ENCODE peak calls at places on chromosome 9, in eight cellular contexts. F, C, V, J, R, I, O and L are unnamed samples.

GRCh38 chr9:108258640-108259039 is 597.1 kb downstream of the ACTL7B start:
- DNase-seq in I (no peak), V (no peak), F (no peak), C (no peak), J (no peak), R (no peak), O (no peak), L (no peak)

GRCh38 chr9:133837644-133838597 is 99.8 kb upstream of the SARDH start:
- DNase-seq in J (no peak), C (no peak), F (no peak), R (peak; percentile 95), I (no peak), O (no peak), V (no peak), L (no peak)

GRCh38 chr9:113370806-113371325 is 5.9 kb downstream of the HDHD3 start:
- DNase-seq in C (no peak), R (no peak), O (no peak), V (no peak), I (no peak), F (no peak), J (no peak), L (no peak)

GRCh38 chr9:93119953-93120845 is 13.9 kb downstream of the NINJ1 start:
- DNase-seq in J (peak; percentile 48), V (peak; percentile 80), O (peak; percentile 92), C (no peak), R (peak; percentile 20), I (peak; percentile 98), F (peak; percentile 97), L (no peak)

GRCh38 chr9:95508968-95509850 is 7.6 kb downstream of the PTCH1 start:
- DNase-seq in C (peak; percentile 58), V (peak; percentile 86), J (peak; percentile 82), R (peak; percentile 92), O (peak; percentile 85), I (peak; percentile 93), F (peak; percentile 88), L (peak; percentile 46)

GRCh38 chr9:94083384-94083783 is 880 bp upstream of the PTPDC1 start:
- DNase-seq in J (no peak), C (no peak), O (no peak), V (no peak), R (peak; percentile 15), I (no peak), F (peak; percentile 36), L (no peak)

GRCh38 chr9:106941901-106942300 is 78.9 kb downstream of the ZNF462 start:
- DNase-seq in I (no peak), F (no peak), R (no peak), V (no peak), J (no peak), O (no peak), C (no peak), L (no peak)

GRCh38 chr9:110028281-110029075 is 179.5 kb downstream of the C9orf152 start:
- DNase-seq in F (peak; percentile 74), V (no peak), O (no peak), C (no peak), R (no peak), I (no peak), J (no peak), L (no peak)

GRCh38 chr9:33748633-33749304 is 46.6 kb upstream of the PRSS3 start:
- DNase-seq in R (no peak), J (no peak), I (no peak), V (no peak), C (peak; percentile 24), O (no peak), F (no peak), L (peak; percentile 0)

GRCh38 chr9:5043381-5043780 is 58.3 kb downstream of the JAK2 start:
- DNase-seq in I (no peak), R (no peak), V (no peak), C (no peak), O (no peak), F (peak; percentile 41), J (no peak), L (no peak)

GRCh38 chr9:37913480-37914153 is 9.7 kb upstream of the SLC25A51 start:
- DNase-seq in F (peak; percentile 82), R (peak; percentile 86), O (peak; percentile 91), J (peak; percentile 81), C (peak; percentile 69), V (peak; percentile 65), I (peak; percentile 90), L (peak; percentile 62)

GRCh38 chr9:115115924-115116323 is 2.0 kb downstream of the TNC start:
- DNase-seq in C (no peak), I (no peak), J (no peak), R (no peak), F (peak; percentile 86), O (no peak), V (peak; percentile 78), L (no peak)

GRCh38 chr9:87662808-87663528 is 63.0 kb upstream of the CTSL start:
- DNase-seq in C (peak; percentile 20), J (peak; percentile 65), R (peak; percentile 76), F (peak; percentile 79), V (peak; percentile 16), O (peak; percentile 77), I (peak; percentile 77), L (no peak)

GRCh38 chr9:37480759-37481158 is 5.0 kb upstream of the POLR1E start:
- DNase-seq in V (no peak), J (no peak), I (no peak), C (no peak), R (peak; percentile 9), O (no peak), F (no peak), L (no peak)

GRCh38 chr9:35757527-35758275 is 3.6 kb upstream of the MSMP start:
- DNase-seq in V (no peak), O (peak; percentile 81), J (no peak), F (no peak), C (no peak), I (no peak), R (no peak), L (no peak)

GRCh38 chr9:133043449-133044035 is 12.7 kb downstream of the GTF3C5 start:
- DNase-seq in I (no peak), C (no peak), O (no peak), J (no peak), V (no peak), R (no peak), F (no peak), L (no peak)

GRCh38 chr9:12464910-12465512 is 228.2 kb upstream of the TYRP1 start:
- DNase-seq in F (peak; percentile 45), O (peak; percentile 66), I (no peak), J (peak; percentile 43), C (no peak), R (peak; percentile 57), V (no peak), L (no peak)

GRCh38 chr9:82721596-82721995 is 341.3 kb downstream of the RASEF start:
- DNase-seq in R (no peak), V (no peak), O (no peak), J (no peak), I (no peak), C (no peak), F (no peak), L (no peak)

GRCh38 chr9:135359764-135360163 is 119.8 kb upstream of the PPP1R26 start:
- DNase-seq in R (no peak), C (no peak), F (no peak), J (no peak), O (no peak), V (no peak), I (no peak), L (no peak)

GRCh38 chr9:18791074-18791473 is 241.9 kb downstream of the SAXO1 start:
- DNase-seq in C (no peak), I (no peak), R (peak; percentile 68), V (no peak), F (peak; percentile 17), O (peak; percentile 62), J (peak; percentile 57), L (no peak)

GRCh38 chr9:91427873-91428272 is 4.2 kb upstream of the NFIL3 start:
- DNase-seq in V (no peak), I (no peak), R (no peak), C (no peak), F (peak; percentile 66), O (no peak), J (no peak), L (no peak)

GRCh38 chr9:134602547-134603362 is 38.8 kb upstream of the COL5A1 start:
- DNase-seq in F (peak; percentile 99), I (peak; percentile 91), C (no peak), R (no peak), O (no peak), J (no peak), V (peak; percentile 97), L (no peak)

GRCh38 chr9:38415846-38416245 is 8.4 kb downstream of the IGFBPL1 start:
- DNase-seq in I (no peak), F (no peak), R (no peak), V (no peak), J (no peak), C (no peak), O (no peak), L (no peak)

GRCh38 chr9:135086597-135087488 is 625 bp upstream of the OLFM1 start:
- DNase-seq in O (no peak), C (no peak), R (no peak), I (no peak), F (no peak), J (no peak), V (no peak), L (no peak)

GRCh38 chr9:133812941-133813748 is 75.0 kb upstream of the SARDH start:
- DNase-seq in F (no peak), I (no peak), R (no peak), C (no peak), J (no peak), V (no peak), O (no peak), L (no peak)

GRCh38 chr9:120778758-120779157 is 14.5 kb downstream of the FBXW2 start:
- DNase-seq in O (no peak), C (no peak), J (peak; percentile 59), V (no peak), I (no peak), F (no peak), R (no peak), L (no peak)